ENCODE peak calls at places on chromosomes 11 and 22, in nine cellular contexts. L is A549, Z is body of pancreas, D is fibroblast of mammary gland, O is fibroblast of the aortic adventitia, I is fibroblast of lung, H is cardiac muscle cell, E is kidney, N is MM.1S. C is an unnamed sample.

GRCh38 chr11:43925063-43925931 is 17.1 kb upstream of the C11orf96 start:
- DNase-seq in O (no peak), E (no peak), L (no peak), H (no peak), N (peak; percentile 4), D (no peak), I (peak; percentile 6), Z (peak; percentile 50), C (no peak)

GRCh38 chr11:25566298-25567200 is 765.4 kb upstream of the ANO3 start:
- DNase-seq in E (no peak), Z (peak; percentile 10), I (peak; percentile 34), N (no peak), D (no peak), O (peak; percentile 67), H (no peak), L (no peak), C (no peak)

GRCh38 chr22:38657248-38657909 is 941 bp downstream of the CBY1 start:
- DNase-seq in L (no peak), H (peak; percentile 29), I (peak; percentile 32), Z (peak; percentile 39), O (peak; percentile 3), D (peak; percentile 6), E (no peak), N (peak; percentile 24), C (no peak)

GRCh38 chr11:66225054-66225453 is 43.4 kb upstream of the RAB1B start:
- DNase-seq in D (no peak), N (no peak), L (no peak), E (peak; percentile 6), O (no peak), H (no peak), Z (no peak), I (no peak), C (no peak)

GRCh38 chr22:30196141-30196866 is 50.3 kb downstream of the LIF start:
- DNase-seq in E (peak; percentile 92), Z (peak; percentile 73), N (no peak), D (peak; percentile 100), H (peak; percentile 52), L (peak; percentile 100), O (peak; percentile 100), I (peak; percentile 100), C (peak; percentile 99)

GRCh38 chr11:117809236-117810055 is 12.4 kb upstream of the DSCAML1 start:
- DNase-seq in O (peak; percentile 25), Z (peak; percentile 56), N (no peak), H (peak; percentile 86), L (peak; percentile 84), I (peak; percentile 32), D (peak; percentile 70), E (peak; percentile 91), C (peak; percentile 42)

GRCh38 chr11:59616396-59616982 is 915 bp upstream of the OSBP start:
- DNase-seq in E (peak; percentile 99), I (no peak), H (no peak), Z (no peak), O (no peak), N (no peak), L (no peak), D (no peak), C (no peak)

GRCh38 chr11:26150046-26150445 is 181.9 kb upstream of the ANO3 start:
- DNase-seq in H (no peak), E (no peak), L (no peak), D (no peak), I (no peak), O (no peak), Z (no peak), N (no peak), C (no peak)

GRCh38 chr11:116773203-116774112 is 671 bp upstream of the BUD13 start:
- DNase-seq in I (peak; percentile 17), N (no peak), Z (no peak), L (no peak), D (no peak), H (no peak), O (peak; percentile 45), E (no peak), C (no peak)

GRCh38 chr11:80980221-80980620 is 1539.4 kb upstream of the TENM4 start:
- DNase-seq in H (no peak), L (peak; percentile 15), Z (no peak), E (no peak), D (peak; percentile 81), I (peak; percentile 38), O (peak; percentile 6), N (no peak), C (no peak)

DNA sequence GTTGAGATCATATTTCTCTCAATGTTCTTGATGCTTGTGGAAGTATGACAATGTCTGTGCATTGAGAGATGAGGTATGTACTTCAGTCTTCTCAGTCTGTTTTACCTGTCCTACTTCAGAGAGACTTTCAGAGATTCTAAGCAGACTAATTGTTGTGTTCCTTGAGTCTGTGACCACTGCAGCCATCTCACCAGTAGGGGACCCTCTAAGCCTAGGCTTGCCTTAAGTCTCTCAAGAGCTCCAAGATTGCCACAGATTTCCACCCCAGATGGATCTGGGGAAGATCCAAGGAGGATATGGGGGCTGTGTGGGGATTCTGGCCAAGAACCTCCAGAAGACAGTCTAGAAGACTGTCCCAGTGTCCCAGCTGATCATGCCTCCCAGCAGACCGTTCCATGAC is 179.9 kb upstream of the PLET1 start:
- DNase-seq in Z (no peak), D (peak; percentile 8), N (no peak), I (no peak), L (peak; percentile 8), H (no peak), E (no peak), O (no peak), C (no peak)
- TF ChIP-seq CTCF in Z (no peak), D (no peak), N (no peak), I (no peak), L (no peak), H (peak; percentile 11), E (no peak), O (no peak), C (no peak)

GRCh38 chr22:32476286-32476685 is 1.7 kb downstream of the FBXO7 start:
- DNase-seq in I (no peak), E (no peak), N (peak; percentile 55), D (no peak), O (peak; percentile 4), H (no peak), L (no peak), Z (no peak), C (no peak)

GRCh38 chr22:32475428-32476010 is 908 bp downstream of the FBXO7 start:
- DNase-seq in I (peak; percentile 51), D (no peak), L (peak; percentile 33), Z (peak; percentile 30), O (peak; percentile 69), H (peak; percentile 63), N (peak; percentile 61), E (no peak), C (peak; percentile 25)

GRCh38 chr22:32473388-32473952 is 1.1 kb upstream of the FBXO7 start:
- DNase-seq in O (peak; percentile 82), I (peak; percentile 47), H (peak; percentile 73), Z (no peak), D (peak; percentile 76), N (peak; percentile 73), L (peak; percentile 63), E (no peak), C (peak; percentile 66)

GRCh38 chr22:32476804-32477203 is 2.2 kb downstream of the FBXO7 start:
- DNase-seq in H (no peak), E (no peak), O (no peak), N (no peak), Z (no peak), L (no peak), I (no peak), D (no peak), C (no peak)

DNA sequence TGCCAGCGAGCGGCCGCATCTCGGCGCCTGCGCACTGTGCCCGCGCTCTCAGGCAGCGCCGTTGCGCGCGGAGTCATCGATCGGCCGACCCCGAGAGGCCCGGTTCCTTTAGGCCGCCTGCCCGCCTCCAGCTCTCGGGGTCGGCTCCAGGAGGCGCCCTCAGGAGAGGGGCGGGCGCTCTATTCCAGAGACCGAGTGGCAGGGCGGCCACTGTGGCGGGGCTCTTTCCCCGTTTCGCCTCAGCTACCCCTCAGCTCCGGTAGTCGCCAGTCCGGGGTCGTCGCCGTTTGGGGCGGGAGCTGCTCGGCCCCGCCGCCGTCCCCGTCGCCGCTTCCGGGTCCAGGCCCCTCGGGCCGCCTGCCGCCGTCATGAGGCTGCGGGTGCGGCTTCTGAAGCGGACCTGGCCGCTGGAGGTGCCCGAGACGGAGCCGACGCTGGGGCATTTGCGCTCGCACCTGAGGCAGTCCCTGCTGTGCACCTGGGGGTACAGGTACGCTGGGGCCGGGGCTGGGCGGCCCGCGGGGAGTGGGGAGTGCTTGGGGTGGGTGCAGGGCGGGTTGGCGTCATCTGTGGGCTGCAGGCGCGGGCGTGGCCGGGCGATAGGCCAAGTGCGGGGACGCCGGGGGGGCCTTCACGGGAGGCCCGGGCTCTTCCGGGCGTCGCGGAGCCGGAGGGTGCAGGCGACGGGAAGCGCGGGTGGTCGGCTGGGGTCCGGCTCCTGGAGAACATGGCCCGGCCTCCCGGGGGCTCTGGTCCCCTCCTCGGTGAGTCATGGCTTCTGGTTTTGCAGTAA is at the start of gene FBXO7:
- DNase-seq in Z (peak; percentile 93), H (peak; percentile 97), D (peak; percentile 88), L (peak; percentile 89), I (peak; percentile 92), E (peak; percentile 97), O (peak; percentile 90), N (peak; percentile 91), C (peak; percentile 92)
- TF ChIP-seq CTCF in Z (peak; percentile 39), H (peak; percentile 24), D (peak; percentile 24), L (no peak), I (peak; percentile 46), E (peak; percentile 18), O (peak; percentile 25), N (peak; percentile 52), C (peak; percentile 70)

GRCh38 chr11:14089690-14090462 is 127.4 kb downstream of the SPON1 start:
- DNase-seq in N (no peak), Z (no peak), L (no peak), D (peak; percentile 19), E (no peak), O (no peak), I (no peak), H (no peak), C (no peak)

GRCh38 chr11:14093065-14093464 is 130.5 kb downstream of the SPON1 start:
- DNase-seq in Z (no peak), E (no peak), O (no peak), H (no peak), N (no peak), L (no peak), D (no peak), I (no peak), C (no peak)

GRCh38 chr11:14095882-14096281 is 133.4 kb downstream of the SPON1 start:
- DNase-seq in E (no peak), H (no peak), D (no peak), O (no peak), L (no peak), I (no peak), Z (no peak), N (no peak), C (no peak)

GRCh38 chr11:14094481-14095037 is 132.0 kb downstream of the SPON1 start:
- DNase-seq in D (peak; percentile 38), E (no peak), Z (no peak), L (no peak), I (no peak), N (no peak), O (no peak), H (no peak), C (no peak)
- TF ChIP-seq CTCF in D (no peak), E (no peak), Z (no peak), L (no peak), I (no peak), N (no peak), O (no peak), H (no peak), C (no peak)

DNA sequence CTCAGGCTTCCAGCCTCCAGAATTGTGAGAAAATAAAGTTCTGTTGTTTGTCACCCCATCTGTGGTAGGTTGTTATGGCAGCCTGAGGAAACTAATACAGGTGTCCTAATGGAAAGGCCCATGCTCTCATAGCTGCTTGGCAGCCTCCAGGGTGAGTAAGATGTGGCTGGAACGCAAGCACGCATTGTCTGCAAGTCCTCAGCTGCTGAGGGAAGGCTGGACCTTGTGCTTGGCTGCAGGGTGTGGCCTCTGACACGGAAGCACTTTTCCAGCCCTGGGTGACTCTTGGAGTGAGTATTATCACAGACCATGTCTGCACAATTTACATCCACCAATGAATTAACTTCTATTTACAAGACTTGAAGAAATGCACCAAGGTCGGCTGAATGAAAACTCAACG is 44.4 kb upstream of the BARX2 start:
- DNase-seq in L (peak; percentile 6), E (no peak), O (peak; percentile 40), I (peak; percentile 79), Z (peak; percentile 58), D (peak; percentile 56), H (no peak), N (no peak), C (no peak)
- TF ChIP-seq CTCF in L (no peak), E (no peak), O (no peak), I (no peak), Z (no peak), D (no peak), H (no peak), N (no peak), C (no peak)